ENCODE peak calls at places on chromosome 17, in eight cellular contexts. I is glutamatergic neuron; J is aorta; N is fibroblast of the conjunctiva; Q is endodermal cell; P is hypothalamus; X is ELR; T is stimulated activated CD4-positive, alpha-beta T cell treated with anti-CD3 and anti-CD28 coated beads, Interleukin-4, amount 100 ng/mL, for 48 hours. S is an unnamed sample.

GRCh38 chr17:3695723-3696411 is at the start of gene P2RX5:
- DNase-seq in X (peak; percentile 30), I (peak; percentile 40), Q (peak; percentile 94), N (no peak), T (no peak), P (no peak), J (peak; percentile 78), S (peak; percentile 22)

GRCh38 chr17:74749262-74750038 is 1.0 kb downstream of the NHERF1 start:
- DNase-seq in P (no peak), T (no peak), I (no peak), Q (peak; percentile 82), X (peak; percentile 64), N (no peak), J (no peak), S (peak; percentile 72)

GRCh38 chr17:76272541-76273434 is 7.6 kb downstream of the UBALD2 start:
- DNase-seq in X (no peak), Q (no peak), I (no peak), T (no peak), P (no peak), N (no peak), J (no peak), S (no peak)

GRCh38 chr17:39813631-39814030 is 50.5 kb downstream of the IKZF3 start:
- DNase-seq in J (no peak), Q (no peak), X (no peak), T (peak; percentile 37), N (no peak), I (no peak), P (no peak), S (no peak)

GRCh38 chr17:19271751-19272357 is 34.7 kb downstream of the EPN2 start:
- DNase-seq in Q (no peak), P (no peak), J (no peak), I (no peak), N (no peak), T (no peak), X (no peak), S (no peak)

GRCh38 chr17:13725286-13725990 is 123.7 kb upstream of the HS3ST3A1 start:
- DNase-seq in T (no peak), Q (no peak), J (no peak), X (peak; percentile 77), P (no peak), I (no peak), N (peak; percentile 39), S (peak; percentile 75)

GRCh38 chr17:72121164-72122001 is 563 bp downstream of the SOX9 start:
- DNase-seq in I (peak; percentile 67), T (no peak), N (no peak), J (no peak), Q (peak; percentile 90), P (no peak), X (peak; percentile 73), S (peak; percentile 66)

GRCh38 chr17:74759243-74759801 is 10.9 kb downstream of the NHERF1 start:
- DNase-seq in Q (peak; percentile 73), T (no peak), I (no peak), N (no peak), X (no peak), J (no peak), P (no peak), S (no peak)

GRCh38 chr17:76625496-76625895 is 18.1 kb downstream of the ST6GALNAC1 start:
- DNase-seq in J (no peak), N (no peak), T (no peak), P (no peak), X (no peak), Q (no peak), I (no peak), S (no peak)

GRCh38 chr17:3845361-3845753 is 689 bp downstream of the NCBP3 start:
- DNase-seq in I (no peak), P (no peak), N (no peak), Q (no peak), J (peak; percentile 73), X (peak; percentile 50), T (peak; percentile 22), S (peak; percentile 41)

GRCh38 chr17:35373532-35373983 is at the start of gene SLFN11:
- DNase-seq in T (peak; percentile 90), Q (peak; percentile 71), N (peak; percentile 84), P (no peak), I (peak; percentile 19), J (peak; percentile 94), X (peak; percentile 98), S (peak; percentile 98)

GRCh38 chr17:75105269-75106080 is 4.3 kb upstream of the ARMC7 start:
- DNase-seq in Q (peak; percentile 98), N (no peak), P (no peak), I (peak; percentile 80), J (peak; percentile 86), T (no peak), X (peak; percentile 69), S (peak; percentile 36)

GRCh38 chr17:42843358-42843934 is 934 bp upstream of the AOC2 start:
- DNase-seq in X (peak; percentile 78), P (no peak), T (no peak), N (peak; percentile 69), I (peak; percentile 37), J (no peak), Q (peak; percentile 82), S (peak; percentile 62)

GRCh38 chr17:50043290-50044148 is 12.4 kb upstream of the ITGA3 start:
- DNase-seq in J (peak; percentile 87), X (no peak), Q (peak; percentile 42), I (no peak), T (no peak), P (no peak), N (no peak), S (no peak)

GRCh38 chr17:82228842-82229685 is at the start of gene SLC16A3:
- DNase-seq in P (no peak), X (peak; percentile 91), T (no peak), I (no peak), Q (peak; percentile 88), J (peak; percentile 90), N (no peak), S (peak; percentile 86)

GRCh38 chr17:41957058-41957868 is 9.3 kb upstream of the CNP start:
- DNase-seq in T (no peak), P (no peak), J (no peak), N (no peak), X (peak; percentile 55), Q (peak; percentile 77), I (no peak), S (peak; percentile 52)

GRCh38 chr17:82938486-82939212 is 98.8 kb upstream of the ZNF750 start:
- DNase-seq in J (peak; percentile 31), N (no peak), I (no peak), P (no peak), X (no peak), Q (no peak), T (no peak), S (no peak)

GRCh38 chr17:13597723-13598347 is 3.9 kb downstream of the HS3ST3A1 start:
- DNase-seq in P (no peak), T (no peak), J (no peak), I (peak; percentile 33), X (peak; percentile 66), Q (peak; percentile 75), N (peak; percentile 60), S (peak; percentile 65)

S was measured in EL.